ENCODE peak calls at places on chromosome 6, in four cellular contexts. One of them, this sample, is unnamed.

GRCh38 chr6:79719248-79719975 is 88.3 kb downstream of the SH3BGRL2 start:
- DNase-seq in upper lobe of right lung: no peak
- DNase-seq in pancreas: no peak
- DNase-seq in vagina: no peak
- DNase-seq in this sample: no peak

GRCh38 chr6:44217332-44218143 is 812 bp downstream of the MYMX start:
- DNase-seq in vagina: no peak
- DNase-seq in upper lobe of right lung: peak
- DNase-seq in pancreas: peak
- DNase-seq in this sample: no peak

GRCh38 chr6:73695619-73696421 is at the start of gene CD109:
- DNase-seq in upper lobe of right lung: peak
- DNase-seq in vagina: no peak
- DNase-seq in pancreas: peak
- DNase-seq in this sample: peak

GRCh38 chr6:5175195-5175594 is 85.6 kb downstream of the LYRM4 start:
- DNase-seq in pancreas: no peak
- DNase-seq in vagina: no peak
- DNase-seq in upper lobe of right lung: no peak
- DNase-seq in this sample: no peak

GRCh38 chr6:16090452-16090851 is 38.4 kb upstream of the MYLIP start:
- DNase-seq in upper lobe of right lung: no peak
- DNase-seq in pancreas: no peak
- DNase-seq in vagina: no peak
- DNase-seq in this sample: no peak

GRCh38 chr6:100593522-100593921 is 128.8 kb upstream of the SIM1 start:
- DNase-seq in vagina: no peak
- DNase-seq in upper lobe of right lung: no peak
- DNase-seq in pancreas: no peak
- DNase-seq in this sample: no peak

GRCh38 chr6:161056451-161056850 is 64.9 kb downstream of the MAP3K4 start:
- DNase-seq in pancreas: no peak
- DNase-seq in upper lobe of right lung: no peak
- DNase-seq in vagina: no peak
- DNase-seq in this sample: no peak

GRCh38 chr6:152085533-152085932 is 278.1 kb downstream of the ESR1 start:
- DNase-seq in pancreas: no peak
- DNase-seq in upper lobe of right lung: no peak
- DNase-seq in vagina: no peak
- DNase-seq in this sample: no peak

GRCh38 chr6:4930025-4930692 is 73.7 kb downstream of the RPP40 start:
- DNase-seq in vagina: no peak
- DNase-seq in upper lobe of right lung: no peak
- DNase-seq in pancreas: no peak
- DNase-seq in this sample: no peak

GRCh38 chr6:159590794-159591193 is 102.2 kb downstream of the SOD2 start:
- DNase-seq in upper lobe of right lung: no peak
- DNase-seq in pancreas: no peak
- DNase-seq in vagina: no peak
- DNase-seq in this sample: no peak

GRCh38 chr6:133092771-133093170 is 148.4 kb upstream of the EYA4 start:
- DNase-seq in pancreas: no peak
- DNase-seq in upper lobe of right lung: no peak
- DNase-seq in vagina: no peak
- DNase-seq in this sample: no peak

GRCh38 chr6:44332585-44332984 is 9.9 kb upstream of the SPATS1 start:
- DNase-seq in pancreas: no peak
- DNase-seq in upper lobe of right lung: no peak
- DNase-seq in vagina: no peak
- DNase-seq in this sample: no peak

GRCh38 chr6:38114976-38115632 is 295.6 kb downstream of the ZFAND3 start:
- DNase-seq in upper lobe of right lung: no peak
- DNase-seq in vagina: no peak
- DNase-seq in pancreas: no peak
- DNase-seq in this sample: no peak

GRCh38 chr6:7899046-7899888 is 11.3 kb downstream of the TXNDC5 start:
- DNase-seq in upper lobe of right lung: no peak
- DNase-seq in pancreas: no peak
- DNase-seq in vagina: no peak
- DNase-seq in this sample: no peak
- TF ChIP-seq CTCF in upper lobe of right lung: peak
- TF ChIP-seq CTCF in pancreas: no peak
- TF ChIP-seq CTCF in vagina: no peak
- TF ChIP-seq CTCF in this sample: no peak

GRCh38 chr6:31546962-31547726 is at the start of gene NFKBIL1:
- DNase-seq in vagina: no peak
- DNase-seq in pancreas: peak
- DNase-seq in upper lobe of right lung: peak
- DNase-seq in this sample: peak
- TF ChIP-seq CTCF in vagina: no peak
- TF ChIP-seq CTCF in pancreas: no peak
- TF ChIP-seq CTCF in upper lobe of right lung: no peak
- TF ChIP-seq CTCF in this sample: no peak

DNA sequence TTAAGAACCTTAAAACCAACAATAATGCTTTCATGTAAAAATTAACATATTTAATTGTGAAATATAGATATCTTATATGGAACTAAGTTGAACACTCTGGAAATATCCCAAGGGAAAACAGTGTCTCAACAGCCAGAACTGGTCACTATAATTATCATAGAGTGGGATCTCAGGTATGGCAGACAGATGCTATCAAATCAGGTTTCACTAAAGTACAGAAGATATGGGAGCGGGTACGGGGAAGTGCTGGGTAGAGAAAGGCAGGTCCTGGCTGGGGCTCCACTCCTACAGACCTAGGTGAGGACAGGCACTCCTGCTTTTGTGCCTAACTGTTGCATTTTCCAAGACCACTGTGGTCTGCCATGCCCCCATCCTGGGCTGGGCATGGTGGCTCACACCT is 128.2 kb upstream of the BEND3 start:
- DNase-seq in upper lobe of right lung: no peak
- DNase-seq in vagina: no peak
- DNase-seq in pancreas: no peak
- DNase-seq in this sample: no peak
- TF ChIP-seq CTCF in upper lobe of right lung: no peak
- TF ChIP-seq CTCF in vagina: no peak
- TF ChIP-seq CTCF in pancreas: no peak
- TF ChIP-seq CTCF in this sample: no peak

GRCh38 chr6:138289739-138290138 is 71.4 kb upstream of the PBOV1 start:
- DNase-seq in vagina: no peak
- DNase-seq in pancreas: no peak
- DNase-seq in upper lobe of right lung: no peak
- DNase-seq in this sample: no peak
- TF ChIP-seq CTCF in vagina: no peak
- TF ChIP-seq CTCF in pancreas: no peak
- TF ChIP-seq CTCF in upper lobe of right lung: no peak
- TF ChIP-seq CTCF in this sample: no peak

GRCh38 chr6:137845460-137845859 is 21.6 kb upstream of the TNFAIP3 start:
- DNase-seq in pancreas: no peak
- DNase-seq in vagina: no peak
- DNase-seq in upper lobe of right lung: no peak
- DNase-seq in this sample: no peak
- TF ChIP-seq CTCF in pancreas: no peak
- TF ChIP-seq CTCF in vagina: no peak
- TF ChIP-seq CTCF in upper lobe of right lung: peak
- TF ChIP-seq CTCF in this sample: no peak

GRCh38 chr6:153790881-153791473 is 248.1 kb upstream of the OPRM1 start:
- DNase-seq in vagina: no peak
- DNase-seq in upper lobe of right lung: no peak
- DNase-seq in pancreas: no peak
- DNase-seq in this sample: no peak
- TF ChIP-seq CTCF in vagina: no peak
- TF ChIP-seq CTCF in upper lobe of right lung: no peak
- TF ChIP-seq CTCF in pancreas: no peak
- TF ChIP-seq CTCF in this sample: no peak

GRCh38 chr6:105897131-105897530 is 189.0 kb upstream of the PRDM1 start:
- DNase-seq in pancreas: no peak
- DNase-seq in vagina: no peak
- DNase-seq in upper lobe of right lung: no peak
- DNase-seq in this sample: no peak
- TF ChIP-seq CTCF in pancreas: no peak
- TF ChIP-seq CTCF in vagina: no peak
- TF ChIP-seq CTCF in upper lobe of right lung: no peak
- TF ChIP-seq CTCF in this sample: no peak

DNA sequence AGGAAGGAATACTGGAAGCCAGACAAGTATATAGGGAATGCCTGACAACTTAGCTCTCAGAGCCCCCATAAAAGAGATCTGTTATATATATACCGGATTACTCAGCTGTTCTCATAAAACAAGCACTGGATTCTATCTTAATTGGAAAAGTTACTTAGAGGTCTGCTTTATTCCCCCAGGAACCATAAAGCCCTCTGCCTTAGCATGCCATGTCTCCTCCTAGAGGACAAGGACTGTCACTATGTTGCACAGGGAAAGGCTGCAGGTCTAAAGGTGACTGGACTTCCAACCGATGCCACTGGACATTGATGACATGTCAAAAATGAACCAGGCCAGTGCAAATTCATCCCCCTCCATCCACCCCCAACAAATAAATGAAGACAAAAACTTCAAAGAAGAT is 6.4 kb downstream of the EXOC2 start:
- DNase-seq in upper lobe of right lung: no peak
- DNase-seq in vagina: no peak
- DNase-seq in pancreas: no peak
- DNase-seq in this sample: no peak
- TF ChIP-seq CTCF in upper lobe of right lung: no peak
- TF ChIP-seq CTCF in vagina: no peak
- TF ChIP-seq CTCF in pancreas: no peak
- TF ChIP-seq CTCF in this sample: no peak

GRCh38 chr6:20424679-20425078 is 23.0 kb downstream of the E2F3 start:
- DNase-seq in upper lobe of right lung: no peak
- DNase-seq in vagina: no peak
- DNase-seq in pancreas: no peak
- DNase-seq in this sample: no peak
- TF ChIP-seq CTCF in upper lobe of right lung: no peak
- TF ChIP-seq CTCF in vagina: no peak
- TF ChIP-seq CTCF in pancreas: no peak
- TF ChIP-seq CTCF in this sample: no peak